ENCODE peak calls at places on chromosomes 13 and 19, in six cellular contexts. One of them, this sample, is unnamed.

GRCh38 chr13:98842074-98842473 is 89.6 kb upstream of the SLC15A1 start:
- DNase-seq in CD4-positive, alpha-beta T cell: no peak
- DNase-seq in fibroblast of mammary gland: no peak
- DNase-seq in lower leg skin: no peak
- DNase-seq in BE2C: no peak
- DNase-seq in tibial artery: no peak
- DNase-seq in this sample: no peak

GRCh38 chr13:111508164-111508870 is 187.9 kb downstream of the TEX29 start:
- DNase-seq in BE2C: no peak
- DNase-seq in fibroblast of mammary gland: no peak
- DNase-seq in lower leg skin: no peak
- DNase-seq in CD4-positive, alpha-beta T cell: no peak
- DNase-seq in tibial artery: no peak
- DNase-seq in this sample: no peak

GRCh38 chr13:105991622-105992254 is 543.7 kb downstream of the EFNB2 start:
- DNase-seq in lower leg skin: peak
- DNase-seq in BE2C: no peak
- DNase-seq in fibroblast of mammary gland: peak
- DNase-seq in CD4-positive, alpha-beta T cell: no peak
- DNase-seq in tibial artery: no peak
- DNase-seq in this sample: peak

GRCh38 chr19:934865-935422 is 9.1 kb downstream of the ARID3A start:
- DNase-seq in BE2C: peak
- DNase-seq in CD4-positive, alpha-beta T cell: no peak
- DNase-seq in fibroblast of mammary gland: peak
- DNase-seq in tibial artery: peak
- DNase-seq in lower leg skin: peak
- DNase-seq in this sample: peak

GRCh38 chr13:35475960-35476943 is at the start of gene MAB21L1:
- DNase-seq in BE2C: peak
- DNase-seq in fibroblast of mammary gland: peak
- DNase-seq in CD4-positive, alpha-beta T cell: no peak
- DNase-seq in tibial artery: peak
- DNase-seq in lower leg skin: no peak
- DNase-seq in this sample: no peak

GRCh38 chr13:98068511-98068910 is 74.4 kb upstream of the FARP1 start:
- DNase-seq in tibial artery: no peak
- DNase-seq in lower leg skin: no peak
- DNase-seq in BE2C: no peak
- DNase-seq in CD4-positive, alpha-beta T cell: no peak
- DNase-seq in fibroblast of mammary gland: no peak
- DNase-seq in this sample: no peak

GRCh38 chr13:30418886-30419459 is 3.3 kb upstream of the UBE2L5 start:
- DNase-seq in BE2C: no peak
- DNase-seq in CD4-positive, alpha-beta T cell: no peak
- DNase-seq in tibial artery: no peak
- DNase-seq in fibroblast of mammary gland: no peak
- DNase-seq in lower leg skin: no peak
- DNase-seq in this sample: no peak

GRCh38 chr19:7913652-7914051 is 978 bp upstream of the TGFBR3L start:
- DNase-seq in BE2C: no peak
- DNase-seq in fibroblast of mammary gland: no peak
- DNase-seq in tibial artery: no peak
- DNase-seq in lower leg skin: no peak
- DNase-seq in CD4-positive, alpha-beta T cell: no peak
- DNase-seq in this sample: no peak

GRCh38 chr19:45152504-45153338 is 8.1 kb downstream of the NKPD1 start:
- DNase-seq in tibial artery: no peak
- DNase-seq in BE2C: peak
- DNase-seq in fibroblast of mammary gland: peak
- DNase-seq in CD4-positive, alpha-beta T cell: peak
- DNase-seq in lower leg skin: no peak
- DNase-seq in this sample: no peak

GRCh38 chr19:9909251-9909650 is 27.1 kb downstream of the OLFM2 start:
- DNase-seq in fibroblast of mammary gland: no peak
- DNase-seq in CD4-positive, alpha-beta T cell: no peak
- DNase-seq in lower leg skin: no peak
- DNase-seq in BE2C: no peak
- DNase-seq in tibial artery: no peak
- DNase-seq in this sample: no peak

GRCh38 chr13:113008841-113009240 is 39.8 kb downstream of the MCF2L start:
- DNase-seq in lower leg skin: no peak
- DNase-seq in tibial artery: no peak
- DNase-seq in CD4-positive, alpha-beta T cell: no peak
- DNase-seq in BE2C: no peak
- DNase-seq in fibroblast of mammary gland: no peak
- DNase-seq in this sample: no peak

GRCh38 chr13:84192125-84192524 is 309.9 kb upstream of the SLITRK1 start:
- DNase-seq in CD4-positive, alpha-beta T cell: no peak
- DNase-seq in BE2C: no peak
- DNase-seq in tibial artery: no peak
- DNase-seq in fibroblast of mammary gland: peak
- DNase-seq in lower leg skin: no peak
- DNase-seq in this sample: no peak

GRCh38 chr13:26664942-26665341 is 95.6 kb downstream of the GPR12 start:
- DNase-seq in tibial artery: no peak
- DNase-seq in BE2C: no peak
- DNase-seq in fibroblast of mammary gland: no peak
- DNase-seq in CD4-positive, alpha-beta T cell: no peak
- DNase-seq in lower leg skin: no peak
- DNase-seq in this sample: no peak

GRCh38 chr19:13962738-13963602 is 10.7 kb downstream of the DCAF15 start:
- DNase-seq in CD4-positive, alpha-beta T cell: no peak
- DNase-seq in tibial artery: no peak
- DNase-seq in BE2C: no peak
- DNase-seq in lower leg skin: no peak
- DNase-seq in fibroblast of mammary gland: peak
- DNase-seq in this sample: no peak

GRCh38 chr19:55451522-55452380 is 8.7 kb upstream of the SHISA7 start:
- DNase-seq in BE2C: no peak
- DNase-seq in fibroblast of mammary gland: no peak
- DNase-seq in tibial artery: no peak
- DNase-seq in CD4-positive, alpha-beta T cell: no peak
- DNase-seq in lower leg skin: no peak
- DNase-seq in this sample: no peak

GRCh38 chr19:45408830-45409593 is 2.6 kb downstream of the POLR1G start:
- DNase-seq in CD4-positive, alpha-beta T cell: no peak
- DNase-seq in fibroblast of mammary gland: no peak
- DNase-seq in BE2C: no peak
- DNase-seq in tibial artery: no peak
- DNase-seq in lower leg skin: no peak
- DNase-seq in this sample: no peak

GRCh38 chr19:10548746-10549276 is 5.1 kb downstream of the ATG4D start:
- DNase-seq in lower leg skin: no peak
- DNase-seq in tibial artery: no peak
- DNase-seq in BE2C: no peak
- DNase-seq in CD4-positive, alpha-beta T cell: no peak
- DNase-seq in fibroblast of mammary gland: no peak
- DNase-seq in this sample: no peak

GRCh38 chr13:95676100-95676774 is 702 bp upstream of the DNAJC3 start:
- DNase-seq in CD4-positive, alpha-beta T cell: no peak
- DNase-seq in lower leg skin: peak
- DNase-seq in BE2C: no peak
- DNase-seq in fibroblast of mammary gland: peak
- DNase-seq in tibial artery: no peak
- DNase-seq in this sample: no peak

GRCh38 chr19:13040916-13041292 is 45.6 kb downstream of the NFIX start:
- DNase-seq in BE2C: no peak
- DNase-seq in tibial artery: no peak
- DNase-seq in lower leg skin: no peak
- DNase-seq in fibroblast of mammary gland: no peak
- DNase-seq in CD4-positive, alpha-beta T cell: no peak
- DNase-seq in this sample: no peak

DNA sequence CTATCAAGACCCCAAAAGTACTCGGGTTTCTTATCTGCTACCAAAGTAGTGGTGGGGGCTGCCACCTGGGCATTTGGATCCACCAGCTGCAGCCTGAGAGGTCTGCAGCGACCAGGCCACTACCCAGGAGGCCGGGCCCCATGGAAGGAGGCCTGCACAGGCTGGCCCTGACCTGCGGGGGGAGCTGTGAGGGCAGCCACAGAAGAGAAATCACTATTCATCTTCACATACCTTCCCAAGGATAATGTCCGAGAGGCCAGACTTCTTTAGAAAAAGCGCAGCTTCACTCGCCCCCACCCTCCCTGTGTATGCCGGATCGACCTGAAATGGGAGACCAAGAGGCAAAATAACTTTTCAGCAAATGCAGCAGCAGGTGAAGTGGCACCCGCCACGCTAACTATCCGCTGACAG is 30.1 kb downstream of the EPS15L1 start:
- DNase-seq in fibroblast of mammary gland: no peak
- DNase-seq in lower leg skin: no peak
- DNase-seq in CD4-positive, alpha-beta T cell: no peak
- DNase-seq in BE2C: peak
- DNase-seq in tibial artery: no peak
- DNase-seq in this sample: no peak
- TF ChIP-seq CTCF in fibroblast of mammary gland: peak
- TF ChIP-seq CTCF in lower leg skin: no peak
- TF ChIP-seq CTCF in CD4-positive, alpha-beta T cell: no peak
- TF ChIP-seq CTCF in BE2C: peak
- TF ChIP-seq CTCF in tibial artery: no peak
- TF ChIP-seq CTCF in this sample: no peak

GRCh38 chr19:35045667-35046300 is 4.3 kb downstream of the HPN start:
- DNase-seq in tibial artery: peak
- DNase-seq in CD4-positive, alpha-beta T cell: peak
- DNase-seq in BE2C: no peak
- DNase-seq in lower leg skin: no peak
- DNase-seq in fibroblast of mammary gland: no peak
- DNase-seq in this sample: no peak
- TF ChIP-seq CTCF in tibial artery: no peak
- TF ChIP-seq CTCF in CD4-positive, alpha-beta T cell: peak
- TF ChIP-seq CTCF in BE2C: no peak
- TF ChIP-seq CTCF in lower leg skin: no peak
- TF ChIP-seq CTCF in fibroblast of mammary gland: peak
- TF ChIP-seq CTCF in this sample: no peak

GRCh38 chr13:38697628-38698333 is 10.9 kb downstream of the FREM2 start:
- DNase-seq in CD4-positive, alpha-beta T cell: no peak
- DNase-seq in fibroblast of mammary gland: peak
- DNase-seq in tibial artery: no peak
- DNase-seq in BE2C: no peak
- DNase-seq in lower leg skin: no peak
- DNase-seq in this sample: no peak
- TF ChIP-seq CTCF in CD4-positive, alpha-beta T cell: no peak
- TF ChIP-seq CTCF in fibroblast of mammary gland: no peak
- TF ChIP-seq CTCF in tibial artery: no peak
- TF ChIP-seq CTCF in BE2C: no peak
- TF ChIP-seq CTCF in lower leg skin: no peak
- TF ChIP-seq CTCF in this sample: no peak

DNA sequence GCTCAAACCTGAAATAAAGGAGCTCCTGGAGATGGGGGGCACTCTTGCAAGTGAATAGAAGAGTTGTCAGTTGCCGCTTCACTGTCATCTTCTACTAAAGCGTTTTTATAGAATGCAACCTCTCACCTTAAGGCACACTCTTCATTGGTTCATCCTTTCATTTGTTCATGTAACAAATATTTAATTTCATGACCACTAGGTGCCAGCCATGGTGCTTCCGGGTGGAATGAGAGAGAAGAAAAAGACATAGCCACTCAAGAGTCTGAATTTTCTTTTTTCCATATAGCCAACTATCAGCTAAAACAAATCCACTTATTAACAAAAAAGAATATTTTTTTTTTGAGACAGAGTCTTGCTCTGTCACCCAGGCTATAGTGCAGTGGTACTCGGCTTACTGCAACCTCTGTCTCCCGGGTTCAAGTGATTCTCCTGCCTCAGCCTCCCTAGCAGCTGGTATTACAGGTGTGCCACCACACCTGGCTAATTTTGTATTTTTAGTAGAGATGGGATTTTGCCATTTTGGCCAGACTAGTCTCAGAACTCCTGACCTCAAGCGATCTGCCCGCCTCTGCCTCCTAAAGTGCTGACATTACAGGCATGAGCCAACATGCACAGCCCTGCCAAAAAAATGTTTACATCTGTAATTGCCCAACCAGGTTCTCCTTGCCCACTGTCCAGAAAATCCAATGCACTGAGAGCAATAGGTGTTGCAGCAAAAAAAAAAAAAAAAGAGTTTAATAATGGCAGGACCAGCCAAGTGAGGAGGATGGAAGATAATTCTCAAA is 22.1 kb upstream of the SACS start:
- DNase-seq in lower leg skin: no peak
- DNase-seq in CD4-positive, alpha-beta T cell: no peak
- DNase-seq in tibial artery: no peak
- DNase-seq in BE2C: no peak
- DNase-seq in fibroblast of mammary gland: no peak
- DNase-seq in this sample: no peak
- TF ChIP-seq CTCF in lower leg skin: no peak
- TF ChIP-seq CTCF in CD4-positive, alpha-beta T cell: no peak
- TF ChIP-seq CTCF in tibial artery: no peak
- TF ChIP-seq CTCF in BE2C: no peak
- TF ChIP-seq CTCF in fibroblast of mammary gland: no peak
- TF ChIP-seq CTCF in this sample: no peak

DNA sequence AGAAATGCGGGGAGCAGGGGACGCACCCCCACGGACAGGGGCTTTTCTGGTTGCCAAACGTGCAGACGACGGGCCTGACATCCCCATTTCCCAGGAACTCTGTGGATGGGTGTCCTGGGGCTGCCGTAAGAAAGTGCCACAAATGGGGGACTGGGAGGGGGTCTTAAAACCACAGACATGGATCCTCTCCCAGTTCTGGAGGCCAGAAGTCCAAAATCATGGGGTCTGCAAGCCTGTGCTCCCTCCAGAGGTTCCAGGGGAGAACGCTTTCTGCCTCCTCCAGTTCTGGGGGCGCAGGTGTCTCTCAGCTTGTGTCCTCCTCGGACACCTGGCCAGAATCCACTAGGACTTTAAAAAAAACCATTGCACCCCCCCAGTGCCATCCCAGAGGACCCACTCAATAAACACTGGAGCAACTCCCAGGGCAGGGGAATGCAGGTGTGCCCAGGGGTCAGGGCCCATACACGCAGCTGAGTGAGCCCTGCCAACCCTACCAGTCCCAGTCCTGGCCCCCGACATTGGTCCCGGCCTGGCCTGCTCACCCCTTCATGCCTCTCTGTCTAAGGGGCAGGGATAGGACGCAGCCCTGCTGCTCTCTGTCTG is 103.9 kb downstream of the GADD45B start:
- DNase-seq in fibroblast of mammary gland: no peak
- DNase-seq in CD4-positive, alpha-beta T cell: no peak
- DNase-seq in BE2C: no peak
- DNase-seq in tibial artery: no peak
- DNase-seq in lower leg skin: no peak
- DNase-seq in this sample: no peak
- TF ChIP-seq CTCF in fibroblast of mammary gland: no peak
- TF ChIP-seq CTCF in CD4-positive, alpha-beta T cell: peak
- TF ChIP-seq CTCF in BE2C: no peak
- TF ChIP-seq CTCF in tibial artery: no peak
- TF ChIP-seq CTCF in lower leg skin: no peak
- TF ChIP-seq CTCF in this sample: no peak

DNA sequence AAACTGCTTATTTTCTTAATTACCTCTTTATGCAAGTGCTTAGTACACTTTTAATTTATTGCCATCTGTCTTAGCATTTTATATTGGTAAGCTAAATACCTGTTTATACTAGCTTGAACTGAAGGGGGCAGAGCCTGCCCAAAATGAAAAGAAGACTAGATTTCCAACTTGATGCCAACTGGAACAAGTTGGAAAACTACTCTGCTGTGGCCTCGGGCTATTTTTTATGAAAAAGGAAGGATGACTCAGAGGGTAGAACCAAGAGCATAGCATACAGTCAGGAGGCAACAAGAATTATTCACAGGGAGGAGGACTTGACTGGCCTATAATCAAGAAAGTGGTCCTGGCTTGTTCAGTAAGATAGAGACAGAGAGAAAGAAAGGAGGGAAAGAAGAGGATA is 150.3 kb downstream of the NDFIP2 start:
- DNase-seq in tibial artery: no peak
- DNase-seq in CD4-positive, alpha-beta T cell: no peak
- DNase-seq in fibroblast of mammary gland: peak
- DNase-seq in BE2C: peak
- DNase-seq in lower leg skin: peak
- DNase-seq in this sample: no peak
- TF ChIP-seq CTCF in tibial artery: no peak
- TF ChIP-seq CTCF in CD4-positive, alpha-beta T cell: no peak
- TF ChIP-seq CTCF in fibroblast of mammary gland: peak
- TF ChIP-seq CTCF in BE2C: peak
- TF ChIP-seq CTCF in lower leg skin: no peak
- TF ChIP-seq CTCF in this sample: no peak

This sample was measured in lung.